ENCODE peak calls at places on chromosomes 2 and 18, in seven cellular contexts. Z is GDM1; N is activated naive CD4-positive, alpha-beta T cell treated with anti-CD3 and anti-CD28 coated beads, Interleukin-2, amount 50 U/mL, for 16 hours; A is GM10248; E is BE2C; J is NCI-H146; X is CD8-positive, alpha-beta T cell. C is an unnamed sample.

GRCh38 chr2:227706859-227707258 is 11.0 kb downstream of the SLC19A3 start:
- DNase-seq in Z (no peak), J (no peak), A (no peak), X (no peak), N (no peak), E (no peak), C (no peak)

GRCh38 chr2:159518321-159519005 is 97.9 kb downstream of the BAZ2B start:
- DNase-seq in Z (no peak), J (no peak), X (no peak), E (no peak), A (no peak), N (no peak), C (peak; percentile 24)

GRCh38 chr2:164430166-164430783 is 191.0 kb downstream of the GRB14 start:
- DNase-seq in N (no peak), A (no peak), Z (no peak), J (peak; percentile 15), X (no peak), E (peak; percentile 12), C (peak; percentile 52)

GRCh38 chr18:23824235-23824634 is 135.0 kb downstream of the LAMA3 start:
- DNase-seq in X (no peak), E (no peak), N (no peak), J (peak; percentile 35), A (no peak), Z (peak; percentile 26), C (no peak)

GRCh38 chr2:238985931-238986446 is 138.1 kb downstream of the TWIST2 start:
- DNase-seq in N (no peak), Z (no peak), A (no peak), J (no peak), E (no peak), X (no peak), C (no peak)

GRCh38 chr2:149787206-149787605 is 199.6 kb upstream of the MMADHC start:
- DNase-seq in A (no peak), Z (no peak), E (no peak), J (no peak), X (no peak), N (no peak), C (no peak)

GRCh38 chr18:10160251-10160650 is 246.4 kb downstream of the VAPA start:
- DNase-seq in E (no peak), Z (no peak), J (no peak), X (no peak), N (no peak), A (no peak), C (no peak)

GRCh38 chr2:133755515-133756311 is 187.4 kb upstream of the NCKAP5 start:
- DNase-seq in A (no peak), E (no peak), X (no peak), Z (no peak), J (no peak), N (no peak), C (no peak)

GRCh38 chr2:231123362-231123898 is 1.4 kb downstream of the HTR2B start:
- DNase-seq in A (no peak), N (no peak), J (no peak), E (peak; percentile 25), X (no peak), Z (no peak), C (no peak)

GRCh38 chr2:28423856-28424605 is 31.4 kb downstream of the FOSL2 start:
- DNase-seq in A (no peak), X (peak; percentile 45), Z (peak; percentile 68), J (no peak), N (no peak), E (no peak), C (no peak)

GRCh38 chr2:215973954-215974699 is 39.2 kb downstream of the MREG start:
- DNase-seq in J (no peak), Z (no peak), N (no peak), X (no peak), E (no peak), A (no peak), C (peak; percentile 39)

GRCh38 chr2:26616864-26617135 is 24.4 kb downstream of the CIB4 start:
- DNase-seq in J (no peak), N (no peak), X (no peak), Z (no peak), A (no peak), E (no peak), C (no peak)

GRCh38 chr18:26488417-26489009 is 59.8 kb downstream of the KCTD1 start:
- DNase-seq in N (no peak), X (no peak), E (no peak), Z (no peak), J (peak; percentile 20), A (no peak), C (peak; percentile 5)

GRCh38 chr2:181684454-181685149 is 4.3 kb upstream of the NEUROD1 start:
- DNase-seq in Z (no peak), E (no peak), A (no peak), J (no peak), N (no peak), X (no peak), C (no peak)

GRCh38 chr18:73487956-73488355 is 620.2 kb upstream of the NETO1 start:
- DNase-seq in A (no peak), N (no peak), J (no peak), E (no peak), Z (no peak), X (no peak), C (no peak)

GRCh38 chr2:23705771-23706612 is 220.9 kb downstream of the ATAD2B start:
- DNase-seq in X (no peak), J (no peak), Z (no peak), A (no peak), N (no peak), E (no peak), C (no peak)

GRCh38 chr2:8154936-8155335 is 526.9 kb upstream of the ID2 start:
- DNase-seq in X (no peak), E (no peak), J (no peak), A (no peak), N (peak; percentile 24), Z (no peak), C (no peak)

GRCh38 chr2:191114403-191114886 is 36.3 kb downstream of the STAT4 start:
- DNase-seq in E (no peak), N (peak; percentile 34), A (peak; percentile 48), X (no peak), J (no peak), Z (no peak), C (no peak)

GRCh38 chr2:168948621-168949212 is 47.6 kb downstream of the G6PC2 start:
- DNase-seq in E (no peak), Z (no peak), N (no peak), A (no peak), J (no peak), X (no peak), C (no peak)

GRCh38 chr2:210195066-210195852 is 24.1 kb upstream of the KANSL1L start:
- DNase-seq in X (no peak), A (peak; percentile 24), N (no peak), J (peak; percentile 47), Z (peak; percentile 3), E (peak; percentile 29), C (peak; percentile 56)

GRCh38 chr2:34096552-34097171 is 497.6 kb upstream of the FAM98A start:
- DNase-seq in A (peak; percentile 15), E (peak; percentile 65), X (peak; percentile 4), J (peak; percentile 34), Z (peak; percentile 22), N (peak; percentile 13), C (peak; percentile 23)

GRCh38 chr2:229408356-229408755 is 137.3 kb upstream of the PID1 start:
- DNase-seq in A (no peak), E (no peak), Z (no peak), J (peak; percentile 23), N (no peak), X (no peak), C (no peak)

GRCh38 chr2:124283090-124283489 is 258.0 kb downstream of the CNTNAP5 start:
- DNase-seq in X (no peak), A (no peak), Z (no peak), E (no peak), J (peak; percentile 45), N (no peak), C (no peak)

GRCh38 chr2:239828192-239828972 is 196.8 kb downstream of the NDUFA10 start:
- DNase-seq in A (no peak), X (no peak), N (no peak), E (no peak), J (no peak), Z (no peak), C (no peak)

GRCh38 chr2:119352357-119352756 is 14.3 kb downstream of the C2orf76 start:
- DNase-seq in X (no peak), A (peak; percentile 58), Z (peak; percentile 17), E (no peak), J (no peak), N (no peak), C (no peak)

GRCh38 chr2:150778828-150779227 is 291.4 kb upstream of the RND3 start:
- DNase-seq in J (no peak), A (no peak), X (no peak), E (no peak), N (no peak), Z (no peak), C (no peak)

GRCh38 chr2:223260681-223261080 is 208.7 kb downstream of the KCNE4 start:
- DNase-seq in X (no peak), A (no peak), N (no peak), Z (no peak), J (no peak), E (no peak), C (no peak)

C was measured in NCI-H1436.